ENCODE peak calls at places on chromosomes 11 and 22, in seven cellular contexts. One of them, this sample, is unnamed.

GRCh38 chr11:33893711-33894401 is 2.0 kb upstream of the LMO2 start:
- DNase-seq in heart right ventricle: no peak
- DNase-seq in osteoblast: no peak
- DNase-seq in cardiac muscle cell: peak; percentile 86
- DNase-seq in caudate nucleus: no peak
- DNase-seq in IMR-90: no peak
- DNase-seq in ovary: no peak
- DNase-seq in this sample: no peak

GRCh38 chr22:38467904-38468760 is at the start of gene KDELR3:
- DNase-seq in heart right ventricle: peak; percentile 72
- DNase-seq in osteoblast: peak; percentile 100
- DNase-seq in cardiac muscle cell: peak; percentile 85
- DNase-seq in caudate nucleus: no peak
- DNase-seq in IMR-90: peak; percentile 71
- DNase-seq in ovary: peak; percentile 70
- DNase-seq in this sample: no peak

GRCh38 chr11:13772223-13773046 is 104.0 kb downstream of the FAR1 start:
- DNase-seq in heart right ventricle: no peak
- DNase-seq in osteoblast: peak; percentile 50
- DNase-seq in cardiac muscle cell: peak; percentile 83
- DNase-seq in caudate nucleus: no peak
- DNase-seq in IMR-90: peak; percentile 62
- DNase-seq in ovary: no peak
- DNase-seq in this sample: peak; percentile 61

GRCh38 chr11:128686745-128687177 is 7.1 kb upstream of the FLI1 start:
- DNase-seq in heart right ventricle: peak; percentile 65
- DNase-seq in osteoblast: peak; percentile 88
- DNase-seq in cardiac muscle cell: peak; percentile 73
- DNase-seq in caudate nucleus: no peak
- DNase-seq in IMR-90: peak; percentile 50
- DNase-seq in ovary: no peak
- DNase-seq in this sample: no peak

GRCh38 chr11:119727523-119728081 is 1.4 kb downstream of the NECTIN1 start:
- DNase-seq in heart right ventricle: peak; percentile 44
- DNase-seq in osteoblast: peak; percentile 90
- DNase-seq in cardiac muscle cell: no peak
- DNase-seq in caudate nucleus: no peak
- DNase-seq in IMR-90: no peak
- DNase-seq in ovary: peak; percentile 44
- DNase-seq in this sample: no peak

GRCh38 chr11:60363542-60364525 is 14.5 kb upstream of the MS4A7 start:
- DNase-seq in heart right ventricle: no peak
- DNase-seq in osteoblast: peak; percentile 49
- DNase-seq in cardiac muscle cell: peak; percentile 59
- DNase-seq in caudate nucleus: no peak
- DNase-seq in IMR-90: peak; percentile 25
- DNase-seq in ovary: peak; percentile 21
- DNase-seq in this sample: peak; percentile 66

GRCh38 chr11:8720868-8721739 is 38.5 kb downstream of the RPL27A start:
- DNase-seq in heart right ventricle: no peak
- DNase-seq in osteoblast: peak; percentile 62
- DNase-seq in cardiac muscle cell: no peak
- DNase-seq in caudate nucleus: no peak
- DNase-seq in IMR-90: no peak
- DNase-seq in ovary: no peak
- DNase-seq in this sample: no peak

GRCh38 chr22:37181681-37182080 is 6.4 kb downstream of the C1QTNF6 start:
- DNase-seq in heart right ventricle: no peak
- DNase-seq in osteoblast: peak; percentile 75
- DNase-seq in cardiac muscle cell: no peak
- DNase-seq in caudate nucleus: no peak
- DNase-seq in IMR-90: no peak
- DNase-seq in ovary: no peak
- DNase-seq in this sample: no peak

GRCh38 chr22:26482171-26482570 is 1.4 kb downstream of the HPS4 start:
- DNase-seq in heart right ventricle: no peak
- DNase-seq in osteoblast: no peak
- DNase-seq in cardiac muscle cell: no peak
- DNase-seq in caudate nucleus: no peak
- DNase-seq in IMR-90: no peak
- DNase-seq in ovary: no peak
- DNase-seq in this sample: no peak

GRCh38 chr11:24372491-24372890 is 124.4 kb upstream of the LUZP2 start:
- DNase-seq in heart right ventricle: no peak
- DNase-seq in osteoblast: no peak
- DNase-seq in cardiac muscle cell: no peak
- DNase-seq in caudate nucleus: no peak
- DNase-seq in IMR-90: no peak
- DNase-seq in ovary: no peak
- DNase-seq in this sample: no peak

GRCh38 chr11:21561589-21561988 is 631.3 kb upstream of the ANO5 start:
- DNase-seq in heart right ventricle: no peak
- DNase-seq in osteoblast: no peak
- DNase-seq in cardiac muscle cell: no peak
- DNase-seq in caudate nucleus: no peak
- DNase-seq in IMR-90: no peak
- DNase-seq in ovary: no peak
- DNase-seq in this sample: no peak

GRCh38 chr22:35615156-35615555 is 2.0 kb downstream of the MB start:
- DNase-seq in heart right ventricle: no peak
- DNase-seq in osteoblast: no peak
- DNase-seq in cardiac muscle cell: peak; percentile 55
- DNase-seq in caudate nucleus: no peak
- DNase-seq in IMR-90: no peak
- DNase-seq in ovary: no peak
- DNase-seq in this sample: no peak

GRCh38 chr11:100675115-100675650 is 11.9 kb upstream of the ARHGAP42 start:
- DNase-seq in heart right ventricle: no peak
- DNase-seq in osteoblast: no peak
- DNase-seq in cardiac muscle cell: no peak
- DNase-seq in caudate nucleus: no peak
- DNase-seq in IMR-90: no peak
- DNase-seq in ovary: no peak
- DNase-seq in this sample: no peak

GRCh38 chr11:108571001-108571400 is 22.6 kb downstream of the EXPH5 start:
- DNase-seq in heart right ventricle: no peak
- DNase-seq in osteoblast: no peak
- DNase-seq in cardiac muscle cell: no peak
- DNase-seq in caudate nucleus: no peak
- DNase-seq in IMR-90: no peak
- DNase-seq in ovary: no peak
- DNase-seq in this sample: no peak

GRCh38 chr11:108574675-108575074 is 18.9 kb downstream of the EXPH5 start:
- DNase-seq in heart right ventricle: no peak
- DNase-seq in osteoblast: no peak
- DNase-seq in cardiac muscle cell: no peak
- DNase-seq in caudate nucleus: no peak
- DNase-seq in IMR-90: no peak
- DNase-seq in ovary: no peak
- DNase-seq in this sample: no peak

GRCh38 chr11:108580043-108580442 is 13.5 kb downstream of the EXPH5 start:
- DNase-seq in heart right ventricle: no peak
- DNase-seq in osteoblast: no peak
- DNase-seq in cardiac muscle cell: no peak
- DNase-seq in caudate nucleus: no peak
- DNase-seq in IMR-90: no peak
- DNase-seq in ovary: no peak
- DNase-seq in this sample: no peak

GRCh38 chr11:108580645-108581044 is 12.9 kb downstream of the EXPH5 start:
- DNase-seq in heart right ventricle: no peak
- DNase-seq in osteoblast: no peak
- DNase-seq in cardiac muscle cell: no peak
- DNase-seq in caudate nucleus: no peak
- DNase-seq in IMR-90: no peak
- DNase-seq in ovary: no peak
- DNase-seq in this sample: no peak

DNA sequence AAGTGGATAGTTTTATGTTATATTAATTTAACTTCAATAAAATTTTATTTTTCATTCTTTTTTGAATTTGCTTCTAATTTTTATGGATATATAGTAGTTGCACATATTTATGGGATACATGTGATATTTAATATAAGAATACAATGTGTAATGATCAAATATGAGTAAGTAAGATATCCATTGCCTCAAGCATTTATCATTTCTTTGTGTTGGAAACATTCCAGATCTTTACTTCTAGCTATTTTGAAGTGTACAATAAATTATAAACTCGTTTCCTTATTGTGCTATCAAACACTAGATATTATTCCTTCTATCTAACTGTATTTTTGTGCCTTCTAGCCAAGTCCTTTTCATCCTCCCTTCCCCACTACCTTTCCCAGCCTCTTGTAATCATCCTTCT is 17.0 kb downstream of the EXPH5 start:
- DNase-seq in heart right ventricle: no peak
- DNase-seq in osteoblast: no peak
- DNase-seq in cardiac muscle cell: no peak
- DNase-seq in caudate nucleus: no peak
- DNase-seq in IMR-90: no peak
- DNase-seq in ovary: no peak
- DNase-seq in this sample: no peak
- H3K27ac ChIP-seq in heart right ventricle: no peak overlapping the region
- H3K27ac ChIP-seq in osteoblast: no peak overlapping the region
- H3K27ac ChIP-seq in cardiac muscle cell: no peak overlapping the region
- H3K27ac ChIP-seq in caudate nucleus: no peak overlapping the region
- H3K27ac ChIP-seq in IMR-90: no peak overlapping the region
- H3K27ac ChIP-seq in ovary: no peak overlapping the region
- H3K27ac ChIP-seq in this sample: no peak overlapping the region

GRCh38 chr11:65357856-65358356 is 3.4 kb downstream of the TIGD3 start:
- DNase-seq in heart right ventricle: peak; percentile 48
- DNase-seq in osteoblast: no peak
- DNase-seq in cardiac muscle cell: peak; percentile 34
- DNase-seq in caudate nucleus: no peak
- DNase-seq in IMR-90: no peak
- DNase-seq in ovary: no peak
- DNase-seq in this sample: no peak

GRCh38 chr11:65355776-65356393 is 1.3 kb downstream of the TIGD3 start:
- DNase-seq in heart right ventricle: peak; percentile 52
- DNase-seq in osteoblast: peak; percentile 91
- DNase-seq in cardiac muscle cell: peak; percentile 46
- DNase-seq in caudate nucleus: peak; percentile 17
- DNase-seq in IMR-90: peak; percentile 33
- DNase-seq in ovary: no peak
- DNase-seq in this sample: no peak

GRCh38 chr11:65354265-65355012 is at the start of gene TIGD3:
- DNase-seq in heart right ventricle: peak; percentile 98
- DNase-seq in osteoblast: peak; percentile 100
- DNase-seq in cardiac muscle cell: peak; percentile 97
- DNase-seq in caudate nucleus: peak; percentile 86
- DNase-seq in IMR-90: peak; percentile 91
- DNase-seq in ovary: peak; percentile 98
- DNase-seq in this sample: no peak

GRCh38 chr11:65355013-65355775 is 643 bp downstream of the TIGD3 start:
- DNase-seq in heart right ventricle: peak; percentile 38
- DNase-seq in osteoblast: no peak
- DNase-seq in cardiac muscle cell: no peak
- DNase-seq in caudate nucleus: no peak
- DNase-seq in IMR-90: no peak
- DNase-seq in ovary: peak; percentile 52
- DNase-seq in this sample: no peak

GRCh38 chr11:65356394-65356972 is 1.9 kb downstream of the TIGD3 start:
- DNase-seq in heart right ventricle: no peak
- DNase-seq in osteoblast: peak; percentile 51
- DNase-seq in cardiac muscle cell: no peak
- DNase-seq in caudate nucleus: no peak
- DNase-seq in IMR-90: no peak
- DNase-seq in ovary: no peak
- DNase-seq in this sample: no peak
- H3K27ac ChIP-seq in heart right ventricle: no peak overlapping the region
- H3K27ac ChIP-seq in osteoblast: no peak overlapping the region
- H3K27ac ChIP-seq in cardiac muscle cell: no peak overlapping the region
- H3K27ac ChIP-seq in caudate nucleus: no peak overlapping the region
- H3K27ac ChIP-seq in IMR-90: no peak overlapping the region
- H3K27ac ChIP-seq in ovary: no peak overlapping the region
- H3K27ac ChIP-seq in this sample: no peak overlapping the region

GRCh38 chr22:49515486-49515885 is 312.2 kb downstream of the BRD1 start:
- DNase-seq in heart right ventricle: no peak
- DNase-seq in osteoblast: no peak
- DNase-seq in cardiac muscle cell: no peak
- DNase-seq in caudate nucleus: no peak
- DNase-seq in IMR-90: no peak
- DNase-seq in ovary: no peak
- DNase-seq in this sample: no peak

GRCh38 chr22:49519117-49519737 is 308.4 kb downstream of the BRD1 start:
- DNase-seq in heart right ventricle: no peak
- DNase-seq in osteoblast: peak; percentile 29
- DNase-seq in cardiac muscle cell: no peak
- DNase-seq in caudate nucleus: no peak
- DNase-seq in IMR-90: no peak
- DNase-seq in ovary: no peak
- DNase-seq in this sample: no peak

GRCh38 chr22:49517211-49517610 is 310.5 kb downstream of the BRD1 start:
- DNase-seq in heart right ventricle: no peak
- DNase-seq in osteoblast: peak; percentile 63
- DNase-seq in cardiac muscle cell: no peak
- DNase-seq in caudate nucleus: no peak
- DNase-seq in IMR-90: no peak
- DNase-seq in ovary: no peak
- DNase-seq in this sample: no peak

GRCh38 chr22:49518436-49518970 is 309.2 kb downstream of the BRD1 start:
- DNase-seq in heart right ventricle: no peak
- DNase-seq in osteoblast: peak; percentile 63
- DNase-seq in cardiac muscle cell: no peak
- DNase-seq in caudate nucleus: no peak
- DNase-seq in IMR-90: no peak
- DNase-seq in ovary: no peak
- DNase-seq in this sample: no peak

GRCh38 chr22:49517721-49518120 is 310.0 kb downstream of the BRD1 start:
- DNase-seq in heart right ventricle: no peak
- DNase-seq in osteoblast: peak; percentile 72
- DNase-seq in cardiac muscle cell: no peak
- DNase-seq in caudate nucleus: no peak
- DNase-seq in IMR-90: no peak
- DNase-seq in ovary: no peak
- DNase-seq in this sample: no peak
- H3K27ac ChIP-seq in heart right ventricle: no peak overlapping the region
- H3K27ac ChIP-seq in osteoblast: no peak overlapping the region
- H3K27ac ChIP-seq in cardiac muscle cell: no peak overlapping the region
- H3K27ac ChIP-seq in caudate nucleus: no peak overlapping the region
- H3K27ac ChIP-seq in IMR-90: no peak overlapping the region
- H3K27ac ChIP-seq in ovary: no peak overlapping the region
- H3K27ac ChIP-seq in this sample: no peak overlapping the region

GRCh38 chr11:118202599-118203422 is 22.0 kb downstream of the JAML start:
- DNase-seq in heart right ventricle: no peak
- DNase-seq in osteoblast: no peak
- DNase-seq in cardiac muscle cell: no peak
- DNase-seq in caudate nucleus: no peak
- DNase-seq in IMR-90: no peak
- DNase-seq in ovary: no peak
- DNase-seq in this sample: no peak
- H3K27ac ChIP-seq in heart right ventricle: no peak overlapping the region
- H3K27ac ChIP-seq in osteoblast: no peak overlapping the region
- H3K27ac ChIP-seq in cardiac muscle cell: no peak overlapping the region
- H3K27ac ChIP-seq in caudate nucleus: no peak overlapping the region
- H3K27ac ChIP-seq in IMR-90: no peak overlapping the region
- H3K27ac ChIP-seq in ovary: no peak overlapping the region
- H3K27ac ChIP-seq in this sample: no peak overlapping the region

GRCh38 chr22:21640810-21641209 is 1.3 kb upstream of the SDF2L1 start:
- DNase-seq in heart right ventricle: no peak
- DNase-seq in osteoblast: peak; percentile 32
- DNase-seq in cardiac muscle cell: no peak
- DNase-seq in caudate nucleus: no peak
- DNase-seq in IMR-90: no peak
- DNase-seq in ovary: no peak
- DNase-seq in this sample: no peak
- H3K27ac ChIP-seq in heart right ventricle: no peak overlapping the region
- H3K27ac ChIP-seq in osteoblast: no peak overlapping the region
- H3K27ac ChIP-seq in cardiac muscle cell: no peak overlapping the region
- H3K27ac ChIP-seq in caudate nucleus: no peak overlapping the region
- H3K27ac ChIP-seq in IMR-90: no peak overlapping the region
- H3K27ac ChIP-seq in ovary: no peak overlapping the region
- H3K27ac ChIP-seq in this sample: no peak overlapping the region

This sample was measured in iPS DF 6.9.